ENCODE peak calls at places on chromosomes 3 and 15, in six cellular contexts. L is pancreas, J is HepG2, Z is AG09309, Y is fibroblast of lung, S is psoas muscle. T is an unnamed sample.

GRCh38 chr3:80929576-80929975 is 831.9 kb downstream of the GBE1 start:
- DNase-seq in L (no peak), J (no peak), Z (no peak), Y (no peak), S (no peak), T (no peak)

GRCh38 chr15:31306426-31307269 is 20.0 kb upstream of the KLF13 start:
- DNase-seq in L (peak; percentile 48), J (no peak), Z (no peak), Y (peak; percentile 33), S (peak; percentile 57), T (peak; percentile 86)

GRCh38 chr3:18351069-18351628 is 74.0 kb downstream of the SATB1 start:
- DNase-seq in L (peak; percentile 34), J (no peak), Z (no peak), Y (peak; percentile 8), S (no peak), T (no peak)

GRCh38 chr3:100151024-100151707 is 36.9 kb upstream of the FILIP1L start:
- DNase-seq in L (no peak), J (no peak), Z (no peak), Y (no peak), S (no peak), T (no peak)

GRCh38 chr3:131957511-131957910 is 77.3 kb downstream of the CPNE4 start:
- DNase-seq in L (no peak), J (no peak), Z (no peak), Y (no peak), S (no peak), T (no peak)

GRCh38 chr3:63456901-63457300 is 178.8 kb downstream of the SYNPR start:
- DNase-seq in L (no peak), J (no peak), Z (no peak), Y (no peak), S (no peak), T (no peak)

GRCh38 chr3:142724682-142725351 is 983 bp downstream of the TRPC1 start:
- DNase-seq in L (peak; percentile 67), J (peak; percentile 68), Z (no peak), Y (peak; percentile 40), S (peak; percentile 61), T (no peak)

GRCh38 chr15:85795669-85796305 is 1.1 kb upstream of the KLHL25 start:
- DNase-seq in L (no peak), J (no peak), Z (no peak), Y (no peak), S (no peak), T (no peak)

GRCh38 chr15:60583946-60584345 is 105.0 kb upstream of the ICE2 start:
- DNase-seq in L (no peak), J (peak; percentile 62), Z (no peak), Y (no peak), S (no peak), T (peak; percentile 15)

GRCh38 chr3:12998648-12999047 is 74.6 kb downstream of the IQSEC1 start:
- DNase-seq in L (no peak), J (no peak), Z (no peak), Y (no peak), S (no peak), T (no peak)

GRCh38 chr3:4995500-4996053 is 16.3 kb downstream of the BHLHE40 start:
- DNase-seq in L (no peak), J (no peak), Z (no peak), Y (peak; percentile 87), S (peak; percentile 74), T (peak; percentile 92)

GRCh38 chr15:89813381-89814111 is 1.1 kb downstream of the ANPEP start:
- DNase-seq in L (no peak), J (no peak), Z (no peak), Y (no peak), S (peak; percentile 31), T (no peak)

GRCh38 chr3:31466016-31466415 is 66.7 kb upstream of the STT3B start:
- DNase-seq in L (no peak), J (no peak), Z (no peak), Y (peak; percentile 68), S (no peak), T (no peak)

GRCh38 chr3:36969085-36969484 is 23.8 kb downstream of the EPM2AIP1 start:
- DNase-seq in L (no peak), J (no peak), Z (no peak), Y (no peak), S (no peak), T (no peak)

GRCh38 chr15:99873451-99873850 is 140.2 kb upstream of the LYSMD4 start:
- DNase-seq in L (no peak), J (no peak), Z (no peak), Y (no peak), S (no peak), T (no peak)

GRCh38 chr3:30354972-30355371 is 251.4 kb upstream of the TGFBR2 start:
- DNase-seq in L (no peak), J (peak; percentile 56), Z (no peak), Y (no peak), S (no peak), T (peak; percentile 46)

GRCh38 chr3:8560608-8561007 is 59.0 kb downstream of the LMCD1 start:
- DNase-seq in L (no peak), J (no peak), Z (peak; percentile 29), Y (peak; percentile 99), S (no peak), T (no peak)

GRCh38 chr3:139434764-139435291 is 41.5 kb downstream of the RBP2 start:
- DNase-seq in L (no peak), J (no peak), Z (peak; percentile 31), Y (no peak), S (no peak), T (peak; percentile 99)

GRCh38 chr3:18445421-18446066 is 20.4 kb upstream of the SATB1 start:
- DNase-seq in L (peak; percentile 50), J (no peak), Z (no peak), Y (no peak), S (no peak), T (no peak)

DNA sequence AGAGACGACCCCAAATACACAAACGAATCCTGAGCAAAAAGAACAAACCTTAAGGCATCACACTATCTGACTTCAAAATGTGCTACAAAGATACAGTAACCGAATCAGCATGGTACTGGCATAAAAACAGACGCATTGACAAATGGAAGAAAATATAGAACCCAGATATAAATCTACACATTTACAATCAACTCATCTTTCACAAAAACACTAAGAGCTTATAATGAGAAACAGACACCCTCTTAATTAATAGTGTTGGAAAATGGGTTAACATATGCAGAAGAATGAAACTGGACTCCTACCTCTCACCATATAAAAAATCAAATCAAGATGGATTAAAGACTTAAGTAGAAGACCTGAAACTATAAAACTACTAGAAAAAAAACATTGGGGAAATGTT is 130.3 kb upstream of the DCBLD2 start:
- DNase-seq in L (no peak), J (no peak), Z (no peak), Y (no peak), S (no peak), T (no peak)
- TF ChIP-seq CTCF in L (no peak), J (no peak), Z (no peak), Y (no peak), S (no peak), T (no peak)

GRCh38 chr15:97525809-97526208 is 434.7 kb upstream of the ARRDC4 start:
- DNase-seq in L (no peak), J (no peak), Z (no peak), Y (no peak), S (no peak), T (peak; percentile 73)

GRCh38 chr15:97520689-97521088 is 439.8 kb upstream of the ARRDC4 start:
- DNase-seq in L (no peak), J (no peak), Z (no peak), Y (no peak), S (no peak), T (no peak)

GRCh38 chr15:97521390-97521789 is 439.1 kb upstream of the ARRDC4 start:
- DNase-seq in L (no peak), J (no peak), Z (no peak), Y (no peak), S (no peak), T (no peak)

GRCh38 chr15:97522362-97522761 is 438.1 kb upstream of the ARRDC4 start:
- DNase-seq in L (no peak), J (no peak), Z (no peak), Y (peak; percentile 6), S (no peak), T (no peak)

DNA sequence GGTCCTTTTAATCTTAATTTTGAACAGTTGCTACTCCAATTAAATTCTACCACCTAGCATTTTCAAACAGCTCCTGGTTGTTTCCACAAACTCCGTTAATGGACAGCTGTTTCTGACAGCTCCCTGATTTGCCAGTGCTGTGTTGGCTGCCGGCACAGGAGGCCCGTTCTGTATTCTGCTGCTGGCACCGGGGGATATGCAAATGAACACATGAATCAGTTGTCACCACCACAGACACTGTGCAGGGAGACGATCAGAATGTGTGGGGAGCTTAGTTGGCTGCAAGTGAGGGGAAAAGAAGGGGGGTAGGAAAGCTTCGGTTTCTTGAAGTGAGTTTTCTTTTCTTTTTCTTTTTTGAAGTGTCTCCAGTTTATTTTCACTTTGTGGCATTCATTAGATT is 438.6 kb upstream of the ARRDC4 start:
- DNase-seq in L (no peak), J (no peak), Z (no peak), Y (peak; percentile 29), S (peak; percentile 76), T (peak; percentile 20)
- H3K4me3 ChIP-seq in L (no peak overlapping the region), J (no peak overlapping the region), Z (no peak overlapping the region), Y (no peak overlapping the region), S (peak overlapping the region; percentile 63), T (no peak overlapping the region)

DNA sequence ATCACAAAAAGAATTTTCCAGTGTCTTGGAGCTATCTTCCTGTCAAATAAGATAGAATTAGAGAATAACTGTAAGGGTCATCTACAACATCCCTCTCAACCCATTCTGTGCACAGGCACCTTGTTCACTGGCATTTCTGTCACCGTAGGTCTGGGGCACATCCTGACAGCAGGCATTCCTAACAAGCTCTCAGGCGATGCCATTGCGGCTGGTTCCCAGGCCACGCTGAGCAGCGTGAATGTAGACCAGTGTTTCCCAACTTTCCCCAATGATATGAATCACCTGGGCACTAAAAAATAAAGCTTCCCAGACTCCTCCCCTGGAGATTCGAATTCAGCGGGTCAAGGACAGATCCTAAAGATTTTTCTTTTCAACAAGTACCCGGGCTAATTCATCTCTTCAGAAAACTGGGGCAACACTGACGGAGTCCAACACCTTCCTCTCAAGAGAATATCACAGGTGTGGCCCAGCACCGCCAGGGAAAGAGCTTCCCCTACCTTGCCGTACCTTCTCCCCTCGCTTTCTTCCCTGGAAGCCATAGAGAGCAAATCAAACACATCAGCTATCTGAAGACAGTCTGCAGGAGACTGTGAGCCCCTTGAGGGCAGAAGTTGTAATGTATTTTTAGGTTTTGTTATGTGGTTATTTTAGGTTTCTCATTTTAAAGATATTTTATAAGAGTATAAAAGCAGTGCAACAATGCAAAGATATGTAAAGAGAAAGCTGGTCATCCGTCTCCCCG is 143.4 kb downstream of the LIPC start:
- DNase-seq in L (no peak), J (peak; percentile 14), Z (no peak), Y (no peak), S (no peak), T (no peak)
- TF ChIP-seq CTCF in L (no peak), J (no peak), Z (no peak), Y (no peak), S (no peak), T (no peak)

DNA sequence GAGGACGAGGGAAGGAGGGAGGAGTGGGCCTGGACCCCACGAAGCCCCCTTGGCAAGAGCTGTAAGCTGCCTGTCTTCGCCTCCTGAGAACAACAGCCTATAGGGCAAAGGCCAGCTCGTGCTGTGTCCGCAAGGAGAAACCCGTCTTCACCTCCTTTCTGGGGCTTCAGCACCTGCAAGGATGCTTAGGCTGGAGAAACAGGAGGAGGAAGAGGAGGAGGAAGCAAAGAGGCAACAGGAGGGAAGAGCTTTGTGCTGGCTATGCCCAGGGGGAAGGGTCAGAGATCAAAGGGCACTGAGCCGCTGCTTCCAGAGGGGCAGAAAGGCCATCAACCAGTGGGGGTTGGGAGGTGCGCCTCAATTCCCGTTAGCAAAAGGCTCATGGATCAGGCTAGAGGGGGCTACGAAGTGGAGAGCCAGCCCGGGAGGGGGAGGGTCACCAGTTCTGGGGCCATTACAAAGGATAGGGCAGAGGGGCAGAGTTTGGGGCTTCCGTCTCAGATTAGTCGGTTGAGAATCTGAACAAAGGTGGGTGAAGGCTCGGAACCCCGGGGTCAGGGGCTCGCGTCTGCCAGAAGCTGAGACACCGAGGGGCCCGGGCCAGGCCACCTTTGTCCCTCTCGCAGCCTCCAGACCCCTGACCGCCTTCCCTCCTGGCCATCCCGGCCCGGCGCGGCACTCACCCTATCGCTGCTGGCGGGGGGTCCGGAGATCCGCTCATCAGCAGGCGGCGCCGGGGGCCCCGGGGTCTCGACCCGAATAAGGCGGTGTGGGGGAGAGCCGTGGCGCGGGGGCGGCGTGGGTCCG is 792 bp downstream of the SHF start:
- DNase-seq in L (no peak), J (peak; percentile 28), Z (no peak), Y (no peak), S (no peak), T (no peak)
- H3K4me3 ChIP-seq in L (peak overlapping the region; percentile 45), J (peak overlapping the region; percentile 83), Z (peak overlapping the region; percentile 55), Y (no peak overlapping the region), S (peak overlapping the region; percentile 80), T (peak overlapping the region; percentile 62)